ENCODE peak calls at places on chromosome 10, in five cellular contexts. R, W, T, Y and V are unnamed samples.

GRCh38 chr10:21524526-21525366 is 736 bp downstream of the SKIDA1 start:
- DNase-seq in R (peak; percentile 66), W (no peak), T (no peak), Y (no peak), V (no peak)

GRCh38 chr10:24700911-24701310 is 22.8 kb downstream of the ARHGAP21 start:
- DNase-seq in R (no peak), W (no peak), T (no peak), Y (no peak), V (no peak)

GRCh38 chr10:133260895-133261725 is 15.6 kb downstream of the ADAM8 start:
- DNase-seq in R (peak; percentile 13), W (peak; percentile 72), T (peak; percentile 46), Y (peak; percentile 64), V (peak; percentile 55)

GRCh38 chr10:131972474-131973071 is 9.2 kb downstream of the BNIP3 start:
- DNase-seq in R (no peak), W (no peak), T (peak; percentile 75), Y (peak; percentile 40), V (no peak)

GRCh38 chr10:95435548-95436279 is 125.5 kb downstream of the SORBS1 start:
- DNase-seq in R (no peak), W (no peak), T (no peak), Y (no peak), V (no peak)

GRCh38 chr10:52818019-52818418 is 45.4 kb upstream of the MBL2 start:
- DNase-seq in R (peak; percentile 10), W (peak; percentile 28), T (no peak), Y (no peak), V (no peak)

GRCh38 chr10:6174201-6174874 is 28.4 kb upstream of the PFKFB3 start:
- DNase-seq in R (no peak), W (no peak), T (no peak), Y (no peak), V (no peak)

GRCh38 chr10:42783181-42783549 is 570 bp downstream of the BMS1 start:
- DNase-seq in R (peak; percentile 45), W (no peak), T (peak; percentile 18), Y (peak; percentile 31), V (no peak)

GRCh38 chr10:12344375-12345110 is 4.8 kb upstream of the CAMK1D start:
- DNase-seq in R (no peak), W (no peak), T (no peak), Y (no peak), V (no peak)

GRCh38 chr10:96124230-96125141 is 5.6 kb upstream of the ZNF518A start:
- DNase-seq in R (peak; percentile 18), W (peak; percentile 43), T (no peak), Y (peak; percentile 74), V (no peak)

GRCh38 chr10:30270247-30270646 is 78.8 kb downstream of the MTPAP start:
- DNase-seq in R (no peak), W (no peak), T (no peak), Y (no peak), V (no peak)

GRCh38 chr10:18377898-18378297 is 237.7 kb downstream of the CACNB2 start:
- DNase-seq in R (peak; percentile 69), W (no peak), T (no peak), Y (no peak), V (no peak)